ENCODE peak calls at places on chromosomes 1 and 21, in four cellular contexts. P is left ventricle myocardium inferior, F is H9, B is HFFc6. S is an unnamed sample.
A peak's percentile ranks its signal among the peaks of the same experiment; 100 is the strongest.

GRCh38 chr1:29657816-29658215 is 421.5 kb downstream of the PTPRU start:
- DNase-seq in P (no peak), F (no peak), B (no peak), S (no peak)

GRCh38 chr1:2950926-2951305 is 70.4 kb upstream of the ACTRT2 start:
- DNase-seq in P (peak; percentile 2), F (no peak), B (no peak), S (no peak)

GRCh38 chr1:42944207-42944928 is 14.3 kb downstream of the SLC2A1 start:
- DNase-seq in P (peak; percentile 77), F (no peak), B (no peak), S (no peak)

GRCh38 chr1:223876643-223877042 is 30.9 kb upstream of the TP53BP2 start:
- DNase-seq in P (no peak), F (no peak), B (no peak), S (no peak)

GRCh38 chr1:25770541-25771245 is 29.3 kb upstream of the SELENON start:
- DNase-seq in P (no peak), F (no peak), B (no peak), S (peak; percentile 36)

GRCh38 chr1:243281672-243282071 is 25.8 kb downstream of the SDCCAG8 start:
- DNase-seq in P (no peak), F (no peak), B (no peak), S (no peak)

GRCh38 chr21:43866659-43867331 is 1.8 kb downstream of the AGPAT3 start:
- DNase-seq in P (no peak), F (no peak), B (no peak), S (no peak)

GRCh38 chr21:45505416-45506021 is 36.7 kb downstream of the SLC19A1 start:
- DNase-seq in P (peak; percentile 11), F (no peak), B (no peak), S (no peak)

GRCh38 chr1:51942281-51942680 is 48.2 kb downstream of the RAB3B start:
- DNase-seq in P (no peak), F (no peak), B (no peak), S (no peak)

GRCh38 chr1:45518910-45519309 is 2.8 kb downstream of the PRDX1 start:
- DNase-seq in P (no peak), F (no peak), B (no peak), S (no peak)

DNA sequence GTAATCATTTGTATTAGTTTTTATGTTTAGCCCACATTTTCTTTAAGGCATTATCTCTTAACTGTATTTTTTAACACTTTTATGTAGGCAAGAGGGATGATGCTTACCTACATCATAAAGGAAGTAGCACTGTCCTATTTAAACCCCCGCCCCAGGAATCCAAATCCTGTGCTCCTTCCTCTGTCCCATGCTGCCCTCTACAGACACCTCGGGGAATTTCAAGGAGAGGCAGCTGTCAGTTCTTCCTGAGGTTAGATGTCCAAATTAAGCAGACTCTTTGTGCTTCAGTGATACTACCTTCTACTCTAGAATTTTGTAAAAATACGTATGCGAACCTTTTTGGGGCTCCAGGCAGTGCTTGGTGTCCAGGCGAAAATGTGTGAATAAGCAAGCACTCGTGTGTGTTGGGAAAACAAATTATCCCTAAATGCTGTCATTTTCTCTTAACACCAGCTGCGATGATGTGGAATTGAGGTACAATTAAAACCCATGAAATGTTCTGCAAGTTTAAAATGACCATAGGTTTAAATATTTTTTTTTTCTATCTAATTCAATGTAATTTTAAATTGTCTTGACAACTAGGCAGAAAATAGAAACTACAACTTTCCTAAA is 19.2 kb downstream of the CRCT1 start:
- DNase-seq in P (no peak), F (no peak), B (peak; percentile 31), S (no peak)
- TF ChIP-seq CTCF in P (peak; percentile 43), F (peak; percentile 40), B (peak; percentile 77), S (no peak)

GRCh38 chr1:14768589-14769304 is 170.3 kb downstream of the KAZN start:
- DNase-seq in P (no peak), F (no peak), B (no peak), S (no peak)

GRCh38 chr1:14769486-14770274 is 171.2 kb downstream of the KAZN start:
- DNase-seq in P (no peak), F (no peak), B (no peak), S (no peak)

GRCh38 chr1:14767075-14767474 is 168.6 kb downstream of the KAZN start:
- DNase-seq in P (no peak), F (peak; percentile 46), B (no peak), S (no peak)

GRCh38 chr1:14763977-14764376 is 165.5 kb downstream of the KAZN start:
- DNase-seq in P (no peak), F (peak; percentile 50), B (no peak), S (no peak)

DNA sequence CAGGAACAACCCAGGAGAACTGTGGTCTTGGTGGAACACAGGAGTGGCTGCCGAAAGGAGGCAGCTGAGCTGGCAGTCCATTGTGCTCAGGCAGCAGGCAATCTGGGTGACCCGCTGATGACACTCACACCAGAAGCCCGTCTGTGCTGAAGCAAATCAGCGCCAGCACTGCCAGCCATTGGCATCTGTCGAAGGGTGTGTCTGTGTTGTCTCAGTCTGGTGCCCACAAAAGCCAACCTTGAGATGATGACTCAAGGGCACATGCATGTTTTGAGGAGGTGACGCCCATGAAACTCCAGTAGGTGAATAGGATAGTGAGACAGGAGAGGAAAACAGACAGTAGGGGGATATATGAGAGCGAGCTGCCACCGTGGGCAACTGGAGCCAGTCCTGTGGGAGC is 167.3 kb downstream of the KAZN start:
- DNase-seq in P (no peak), F (no peak), B (no peak), S (no peak)
- TF ChIP-seq CTCF in P (no peak), F (no peak), B (no peak), S (no peak)

GRCh38 chr1:65432918-65433317 is 12.4 kb downstream of the LEPR start:
- DNase-seq in P (no peak), F (peak; percentile 49), B (no peak), S (no peak)

GRCh38 chr1:65435987-65436386 is 15.5 kb downstream of the LEPR start:
- DNase-seq in P (no peak), F (no peak), B (peak; percentile 55), S (no peak)

GRCh38 chr1:65431111-65431705 is 10.7 kb downstream of the LEPR start:
- DNase-seq in P (no peak), F (no peak), B (peak; percentile 59), S (no peak)

GRCh38 chr1:65434760-65435159 is 14.3 kb downstream of the LEPR start:
- DNase-seq in P (no peak), F (no peak), B (no peak), S (no peak)

DNA sequence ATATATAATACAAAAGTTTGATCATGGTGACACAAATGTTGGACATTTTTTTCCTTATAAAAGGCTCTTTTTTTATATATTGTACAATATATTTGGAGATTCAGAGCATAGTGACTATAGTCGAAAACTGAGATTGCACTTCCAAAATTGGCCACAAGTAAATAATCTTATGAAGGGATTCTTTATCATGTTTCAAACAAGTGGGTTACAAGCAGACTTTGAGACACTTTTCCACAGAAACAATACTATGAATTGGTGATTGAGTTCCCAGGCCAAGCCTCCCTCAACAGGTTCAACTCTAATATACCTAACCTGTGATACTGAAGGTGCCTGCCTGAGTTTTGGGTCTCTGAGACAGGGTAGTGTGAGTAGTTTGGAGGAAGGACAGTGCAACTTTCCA is 13.8 kb downstream of the LEPR start:
- DNase-seq in P (no peak), F (no peak), B (no peak), S (no peak)
- TF ChIP-seq CTCF in P (peak; percentile 10), F (peak; percentile 37), B (peak; percentile 67), S (peak; percentile 46)

DNA sequence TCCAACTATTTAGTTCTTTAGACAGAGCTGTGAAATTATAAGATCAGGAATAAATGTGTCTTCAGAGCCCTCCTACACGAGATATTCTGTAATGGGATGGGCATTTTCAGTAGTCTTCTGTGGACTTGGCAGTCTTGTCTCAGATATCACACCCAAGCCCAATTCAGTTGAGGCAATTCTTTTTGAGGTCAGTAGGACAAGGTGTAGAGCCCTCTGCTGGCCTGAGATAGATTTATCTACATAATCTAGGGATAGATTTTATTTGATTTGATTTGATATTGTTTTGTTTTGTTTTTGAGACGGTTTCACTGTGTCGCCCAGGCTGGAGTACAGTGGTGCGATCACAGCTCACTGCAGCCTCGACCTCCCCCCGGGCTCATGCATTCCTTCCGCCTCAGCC is 77.5 kb downstream of the FMN2 start:
- DNase-seq in P (no peak), F (no peak), B (peak; percentile 32), S (no peak)
- TF ChIP-seq CTCF in P (no peak), F (peak; percentile 53), B (peak; percentile 66), S (peak; percentile 30)

GRCh38 chr1:208036177-208036808 is 125.4 kb upstream of the CD34 start:
- DNase-seq in P (no peak), F (peak; percentile 46), B (no peak), S (no peak)
- TF ChIP-seq CTCF in P (peak; percentile 47), F (peak; percentile 63), B (peak; percentile 33), S (peak; percentile 48)

GRCh38 chr21:14826630-14827029 is 238.2 kb downstream of the NRIP1 start:
- DNase-seq in P (no peak), F (no peak), B (no peak), S (no peak)

GRCh38 chr21:14833952-14834351 is 230.8 kb downstream of the NRIP1 start:
- DNase-seq in P (no peak), F (no peak), B (no peak), S (no peak)

GRCh38 chr21:14825405-14826032 is 239.3 kb downstream of the NRIP1 start:
- DNase-seq in P (no peak), F (no peak), B (no peak), S (no peak)

GRCh38 chr21:14833221-14833620 is 231.6 kb downstream of the NRIP1 start:
- DNase-seq in P (no peak), F (no peak), B (no peak), S (no peak)

GRCh38 chr21:14830307-14830706 is 234.5 kb downstream of the NRIP1 start:
- DNase-seq in P (no peak), F (no peak), B (no peak), S (no peak)
- TF ChIP-seq CTCF in P (no peak), F (no peak), B (no peak), S (no peak)

GRCh38 chr1:218463194-218464156 is 118.3 kb downstream of the TGFB2 start:
- DNase-seq in P (peak; percentile 61), F (no peak), B (peak; percentile 63), S (no peak)
- TF ChIP-seq CTCF in P (no peak), F (no peak), B (no peak), S (no peak)

DNA sequence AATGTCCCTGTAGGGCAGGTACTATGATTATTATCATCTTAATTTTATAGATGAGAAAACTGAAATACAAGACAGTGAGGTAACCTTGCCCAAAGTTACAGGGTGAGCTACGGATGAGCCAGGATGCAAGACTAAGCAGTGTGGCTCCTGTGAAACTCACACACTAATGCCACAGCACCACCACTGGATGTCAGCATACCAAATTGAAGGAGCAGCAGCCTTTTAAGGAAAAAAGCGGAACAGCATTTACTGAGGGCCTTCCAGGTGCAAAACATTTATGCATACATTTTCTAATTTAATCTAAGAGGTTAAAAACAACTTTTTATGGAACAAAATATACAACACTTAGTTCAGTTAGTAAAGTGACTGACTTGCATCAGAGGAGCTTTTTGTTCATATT is 41.7 kb downstream of the SEC16B start:
- DNase-seq in P (no peak), F (no peak), B (peak; percentile 33), S (no peak)
- TF ChIP-seq CTCF in P (no peak), F (peak; percentile 55), B (peak; percentile 51), S (no peak)

GRCh38 chr1:151254217-151255213 is at the start of gene PSMD4:
- DNase-seq in P (peak; percentile 94), F (peak; percentile 97), B (peak; percentile 93), S (peak; percentile 84)
- TF ChIP-seq CTCF in P (no peak), F (no peak), B (no peak), S (peak; percentile 25)

S was measured in neural crest cell.